ENCODE peak calls at places on chromosomes 5 and 9, in four cellular contexts. S is HepG2, R is GM12878, F is SK-N-SH. M is an unnamed sample.
A peak's percentile ranks its signal among the peaks of the same experiment; 100 is the strongest.

GRCh38 chr9:133396952-133397351 is 20.8 kb downstream of the STKLD1 start:
- DNase-seq in S (no peak), R (no peak), F (peak; percentile 69), M (peak; percentile 63)

GRCh38 chr5:112174959-112175594 is 244.0 kb downstream of the EPB41L4A start:
- DNase-seq in S (peak; percentile 18), R (no peak), F (peak; percentile 67), M (peak; percentile 68)

GRCh38 chr5:107100121-107100520 is 570.6 kb downstream of the EFNA5 start:
- DNase-seq in S (no peak), R (no peak), F (no peak), M (no peak)

GRCh38 chr5:127754727-127755126 is 51.5 kb downstream of the CCDC192 start:
- DNase-seq in S (no peak), R (no peak), F (no peak), M (no peak)

GRCh38 chr5:140141241-140141640 is 15.5 kb downstream of the IGIP start:
- DNase-seq in S (no peak), R (no peak), F (no peak), M (no peak)

GRCh38 chr9:77896269-77897245 is 135.1 kb downstream of the GNAQ start:
- DNase-seq in S (no peak), R (no peak), F (peak; percentile 65), M (no peak)

GRCh38 chr9:91847576-91847975 is 102.5 kb downstream of the ROR2 start:
- DNase-seq in S (no peak), R (no peak), F (peak; percentile 44), M (no peak)

GRCh38 chr5:38347040-38347763 is 88.8 kb downstream of the EGFLAM start:
- DNase-seq in S (no peak), R (no peak), F (no peak), M (no peak)

GRCh38 chr5:95955996-95956899 is 5.4 kb downstream of the ELL2 start:
- DNase-seq in S (no peak), R (no peak), F (no peak), M (no peak)

GRCh38 chr5:116492016-116492623 is 82.5 kb downstream of the SEMA6A start:
- DNase-seq in S (peak; percentile 26), R (no peak), F (no peak), M (no peak)

GRCh38 chr5:151082976-151083651 is 2.3 kb upstream of the TNIP1 start:
- DNase-seq in S (no peak), R (no peak), F (no peak), M (no peak)

GRCh38 chr5:138033916-138034315 is 1.0 kb upstream of the FAM13B start:
- DNase-seq in S (no peak), R (no peak), F (no peak), M (no peak)

GRCh38 chr9:35042081-35042604 is 30.3 kb downstream of the VCP start:
- DNase-seq in S (no peak), R (no peak), F (no peak), M (peak; percentile 23)

GRCh38 chr5:146291421-146292074 is 47.1 kb upstream of the POU4F3 start:
- DNase-seq in S (peak; percentile 64), R (no peak), F (peak; percentile 56), M (peak; percentile 59)

GRCh38 chr5:65943771-65944170 is 17.4 kb downstream of the ERBIN start:
- DNase-seq in S (no peak), R (no peak), F (no peak), M (no peak)

GRCh38 chr9:131125038-131125287 is 423 bp upstream of the NUP214 start:
- DNase-seq in S (no peak), R (no peak), F (no peak), M (no peak)

GRCh38 chr5:178732281-178732680 is 1.8 kb upstream of the ZNF354A start:
- DNase-seq in S (no peak), R (no peak), F (no peak), M (no peak)

GRCh38 chr9:86816868-86817267 is 130.4 kb downstream of the GAS1 start:
- DNase-seq in S (no peak), R (no peak), F (no peak), M (no peak)
- H3K27me3 ChIP-seq in S (no peaks in the 10 kb centered on the region), R (no peaks in the 10 kb centered on the region), F (no peaks in the 10 kb centered on the region), M (no peaks in the 10 kb centered on the region)

GRCh38 chr5:119789411-119790117 is 160.2 kb downstream of the FAM170A start:
- DNase-seq in S (no peak), R (no peak), F (no peak), M (no peak)

GRCh38 chr5:119785057-119785456 is 155.7 kb downstream of the FAM170A start:
- DNase-seq in S (no peak), R (no peak), F (no peak), M (no peak)
- TF ChIP-seq FOXM1 in S (no peak), R (no peak), F (no peak), M (no peak)

DNA sequence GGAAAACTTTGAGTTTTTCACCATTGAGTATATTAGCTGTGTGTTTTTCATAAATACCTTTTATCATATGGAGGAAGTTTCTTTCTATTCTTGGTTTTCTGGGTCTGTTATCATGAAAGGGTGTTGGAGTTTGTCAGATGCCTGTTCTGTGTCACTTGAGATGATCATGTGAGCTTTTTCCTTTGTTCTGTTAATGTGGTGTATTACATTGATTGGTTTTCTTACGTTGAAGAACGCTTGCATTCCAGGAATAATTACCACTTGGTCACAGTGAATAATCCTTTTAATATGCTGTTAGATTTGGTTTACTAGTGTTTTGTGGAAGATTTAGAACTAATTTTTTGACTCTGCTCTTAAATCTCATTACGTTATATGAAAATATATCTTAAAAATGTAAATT is 7.8 kb downstream of the PLEKHG4B start:
- DNase-seq in S (no peak), R (no peak), F (no peak), M (no peak)
- H3K27me3 ChIP-seq in S (peaks cover 3% of the 10 kb centered on the region), R (peaks cover under 1% of the 10 kb centered on the region), F (peaks cover 17% of the 10 kb centered on the region), M (peaks cover 29% of the 10 kb centered on the region)

GRCh38 chr9:79630521-79631403 is 59.0 kb downstream of the TLE4 start:
- DNase-seq in S (no peak), R (peak; percentile 49), F (no peak), M (no peak)
- TF ChIP-seq FOXM1 in S (no peak), R (peak; percentile 76), F (no peak), M (no peak)

GRCh38 chr5:135453613-135454012 is 1.5 kb upstream of the TIFAB start:
- DNase-seq in S (no peak), R (no peak), F (no peak), M (no peak)
- H3K27me3 ChIP-seq in S (peaks cover 4% of the 10 kb centered on the region), R (no peaks in the 10 kb centered on the region), F (peaks cover 33% of the 10 kb centered on the region), M (no peaks in the 10 kb centered on the region)

GRCh38 chr9:68898781-68899439 is 115.0 kb downstream of the PRKACG start:
- DNase-seq in S (no peak), R (no peak), F (no peak), M (no peak)

GRCh38 chr9:68905129-68905528 is 108.8 kb downstream of the PRKACG start:
- DNase-seq in S (no peak), R (no peak), F (no peak), M (no peak)

GRCh38 chr9:68907910-68908309 is 106.0 kb downstream of the PRKACG start:
- DNase-seq in S (no peak), R (no peak), F (no peak), M (no peak)

DNA sequence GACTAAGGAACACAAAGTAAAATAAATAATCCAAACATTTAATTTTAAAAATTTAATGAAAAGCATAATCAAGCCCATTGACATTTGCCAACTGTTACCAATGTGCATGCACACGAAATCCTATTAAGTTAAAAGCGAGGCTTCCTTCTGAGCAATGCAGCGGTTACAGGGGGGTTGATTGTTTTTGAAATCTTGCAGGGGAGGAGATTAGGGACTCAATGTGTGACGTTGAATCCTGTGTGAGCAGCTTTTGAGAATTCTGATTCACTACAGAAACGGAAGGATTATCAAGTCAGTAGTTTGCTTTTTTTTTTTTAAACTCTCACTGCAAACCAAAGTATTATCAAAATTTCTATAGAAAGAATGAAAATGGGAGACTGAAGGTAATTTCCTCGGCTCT is 109.5 kb downstream of the PRKACG start:
- DNase-seq in S (no peak), R (no peak), F (no peak), M (no peak)
- TF ChIP-seq FOXM1 in S (no peak), R (no peak), F (no peak), M (no peak)

GRCh38 chr9:567128-567745 is 274.3 kb upstream of the DMRT1 start:
- DNase-seq in S (no peak), R (peak; percentile 3), F (no peak), M (no peak)

GRCh38 chr9:562330-562729 is 279.2 kb upstream of the DMRT1 start:
- DNase-seq in S (no peak), R (no peak), F (no peak), M (no peak)

GRCh38 chr9:563200-563599 is 278.3 kb upstream of the DMRT1 start:
- DNase-seq in S (no peak), R (no peak), F (no peak), M (no peak)

GRCh38 chr9:567746-568305 is 273.7 kb upstream of the DMRT1 start:
- DNase-seq in S (no peak), R (no peak), F (no peak), M (no peak)

GRCh38 chr9:565528-565927 is 276.0 kb upstream of the DMRT1 start:
- DNase-seq in S (no peak), R (no peak), F (no peak), M (no peak)
- H3K27me3 ChIP-seq in S (no peaks in the 10 kb centered on the region), R (no peaks in the 10 kb centered on the region), F (peaks cover 24% of the 10 kb centered on the region), M (no peaks in the 10 kb centered on the region)

GRCh38 chr9:123789893-123790292 is 140.0 kb downstream of the DENND1A start:
- DNase-seq in S (no peak), R (no peak), F (no peak), M (no peak)

GRCh38 chr9:123787411-123787810 is 142.5 kb downstream of the DENND1A start:
- DNase-seq in S (no peak), R (no peak), F (no peak), M (no peak)

GRCh38 chr9:123784513-123784912 is 145.4 kb downstream of the DENND1A start:
- DNase-seq in S (no peak), R (no peak), F (no peak), M (no peak)
- TF ChIP-seq FOXM1 in S (no peak), R (no peak), F (no peak), M (no peak)

DNA sequence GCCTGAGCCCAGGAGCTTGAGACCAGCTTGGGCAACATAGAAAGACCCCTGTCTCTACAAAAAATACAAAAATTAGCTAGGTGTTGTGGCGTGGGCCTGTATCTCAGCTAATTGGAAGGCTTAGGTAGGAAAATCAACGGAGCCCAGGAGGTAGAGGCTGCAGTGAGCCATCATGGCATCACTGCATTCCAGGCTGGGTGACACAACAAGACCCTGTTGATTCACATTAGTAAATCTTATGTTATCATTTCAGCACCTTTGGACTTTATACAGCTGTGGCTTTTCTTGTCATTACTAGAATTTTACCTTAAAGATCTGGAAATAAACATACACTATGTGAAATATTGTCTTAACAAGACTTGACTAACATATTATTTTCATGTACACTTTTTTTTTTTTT is 185.0 kb downstream of the ZNF608 start:
- DNase-seq in S (no peak), R (no peak), F (no peak), M (no peak)
- H3K27me3 ChIP-seq in S (no peaks in the 10 kb centered on the region), R (no peaks in the 10 kb centered on the region), F (no peaks in the 10 kb centered on the region), M (peaks cover 10% of the 10 kb centered on the region)

GRCh38 chr5:1842026-1842819 is 40.5 kb downstream of the IRX4 start:
- DNase-seq in S (no peak), R (no peak), F (no peak), M (no peak)
- TF ChIP-seq FOXM1 in S (no peak), R (no peak), F (no peak), M (no peak)

M was measured in K562.